ENCODE peak calls at places on chromosome 20, in nine cellular contexts. S is endothelial cell of umbilical vein, M is sigmoid colon, O is HCT116, G is K562, K is GM23338, A is transverse colon, X is prostate gland, Q is stomach. H is an unnamed sample. For H3K4me1, the result is how much of the 10 kb centered on the place peaks cover.

GRCh38 chr20:5402903-5403531 is 86.3 kb upstream of the PROKR2 start:
- DNase-seq in S (peak), M (no peak), O (no peak), G (peak), K (peak), A (peak), X (no peak), Q (no peak), H (no peak)

GRCh38 chr20:1805816-1806215 is 89.4 kb upstream of the SIRPA start:
- DNase-seq in S (no peak), M (no peak), O (no peak), G (no peak), K (no peak), A (no peak), X (no peak), Q (no peak), H (no peak)

GRCh38 chr20:36861875-36862801 is 13.8 kb upstream of the TLDC2 start:
- DNase-seq in S (peak), M (peak), O (peak), G (peak), K (peak), A (peak), X (peak), Q (peak), H (peak)

GRCh38 chr20:32681175-32682084 is 7.7 kb upstream of the C20orf203 start:
- DNase-seq in S (peak), M (no peak), O (no peak), G (peak), K (peak), A (no peak), X (peak), Q (no peak), H (no peak)

GRCh38 chr20:52410182-52410647 is 218.6 kb upstream of the ZFP64 start:
- DNase-seq in S (no peak), M (no peak), O (no peak), G (peak), K (no peak), A (no peak), X (no peak), Q (no peak), H (peak)

GRCh38 chr20:1810572-1810925 is 84.7 kb upstream of the SIRPA start:
- DNase-seq in S (peak), M (no peak), O (no peak), G (no peak), K (no peak), A (no peak), X (no peak), Q (no peak), H (no peak)

GRCh38 chr20:4951299-4951698 is 50.0 kb downstream of the SLC23A2 start:
- DNase-seq in S (peak), M (peak), O (peak), G (no peak), K (no peak), A (no peak), X (no peak), Q (no peak), H (no peak)

GRCh38 chr20:56391596-56392281 is at the start of gene AURKA:
- DNase-seq in S (no peak), M (no peak), O (no peak), G (no peak), K (peak), A (no peak), X (no peak), Q (no peak), H (no peak)

GRCh38 chr20:6575912-6576391 is 191.5 kb upstream of the BMP2 start:
- DNase-seq in S (peak), M (no peak), O (no peak), G (no peak), K (no peak), A (no peak), X (no peak), Q (no peak), H (no peak)

GRCh38 chr20:47989957-47990356 is 204.7 kb upstream of the SULF2 start:
- DNase-seq in S (no peak), M (no peak), O (no peak), G (no peak), K (no peak), A (peak), X (peak), Q (no peak), H (no peak)

GRCh38 chr20:36181934-36182603 is 27.5 kb downstream of the EPB41L1 start:
- DNase-seq in S (peak), M (no peak), O (no peak), G (peak), K (no peak), A (no peak), X (no peak), Q (no peak), H (no peak)

GRCh38 chr20:45840700-45841198 is 7.2 kb downstream of the SNX21 start:
- DNase-seq in S (no peak), M (no peak), O (no peak), G (no peak), K (no peak), A (no peak), X (no peak), Q (no peak), H (no peak)

GRCh38 chr20:33004141-33004751 is at the start of gene SUN5:
- DNase-seq in S (no peak), M (no peak), O (no peak), G (no peak), K (no peak), A (no peak), X (no peak), Q (no peak), H (no peak)

GRCh38 chr20:56835829-56836228 is 206.7 kb downstream of the TFAP2C start:
- DNase-seq in S (no peak), M (no peak), O (no peak), G (no peak), K (no peak), A (no peak), X (no peak), Q (no peak), H (no peak)

GRCh38 chr20:9280654-9281053 is 211.8 kb downstream of the PLCB4 start:
- DNase-seq in S (peak), M (no peak), O (no peak), G (no peak), K (no peak), A (no peak), X (no peak), Q (no peak), H (no peak)

GRCh38 chr20:35700625-35701148 is 1.5 kb downstream of the ROMO1 start:
- DNase-seq in S (no peak), M (peak), O (no peak), G (no peak), K (peak), A (no peak), X (no peak), Q (peak), H (peak)

GRCh38 chr20:41145317-41145716 is 8.0 kb downstream of the PLCG1 start:
- DNase-seq in S (no peak), M (no peak), O (no peak), G (no peak), K (no peak), A (no peak), X (no peak), Q (no peak), H (no peak)

GRCh38 chr20:5481872-5482271 is 165.1 kb upstream of the PROKR2 start:
- DNase-seq in S (no peak), M (no peak), O (no peak), G (no peak), K (no peak), A (no peak), X (no peak), Q (no peak), H (peak)

GRCh38 chr20:60786686-60787217 is 465.3 kb upstream of the CDH4 start:
- DNase-seq in S (no peak), M (no peak), O (no peak), G (no peak), K (no peak), A (no peak), X (no peak), Q (no peak), H (no peak)

GRCh38 chr20:46592580-46593362 is 42.3 kb upstream of the OCSTAMP start:
- DNase-seq in S (no peak), M (no peak), O (peak), G (no peak), K (peak), A (no peak), X (no peak), Q (no peak), H (no peak)

GRCh38 chr20:24650091-24650490 is 180.7 kb downstream of the SYNDIG1 start:
- DNase-seq in S (no peak), M (peak), O (no peak), G (no peak), K (no peak), A (no peak), X (peak), Q (no peak), H (no peak)
- TF ChIP-seq POLR2AphosphoS5 in S (no peak), M (no peak), O (no peak), G (no peak), K (no peak), A (no peak), X (peak), Q (no peak), H (no peak)

GRCh38 chr20:3775457-3775856 is 5.8 kb downstream of the SPEF1 start:
- DNase-seq in S (no peak), M (no peak), O (no peak), G (no peak), K (no peak), A (no peak), X (no peak), Q (no peak), H (no peak)

GRCh38 chr20:3777381-3777725 is 3.9 kb downstream of the SPEF1 start:
- DNase-seq in S (no peak), M (no peak), O (no peak), G (no peak), K (peak), A (no peak), X (no peak), Q (no peak), H (no peak)

GRCh38 chr20:3778976-3779375 is 2.3 kb downstream of the SPEF1 start:
- DNase-seq in S (no peak), M (no peak), O (no peak), G (no peak), K (peak), A (no peak), X (no peak), Q (no peak), H (no peak)

GRCh38 chr20:3781153-3781910 is at the start of gene SPEF1:
- DNase-seq in S (peak), M (peak), O (peak), G (peak), K (peak), A (peak), X (peak), Q (peak), H (peak)

DNA sequence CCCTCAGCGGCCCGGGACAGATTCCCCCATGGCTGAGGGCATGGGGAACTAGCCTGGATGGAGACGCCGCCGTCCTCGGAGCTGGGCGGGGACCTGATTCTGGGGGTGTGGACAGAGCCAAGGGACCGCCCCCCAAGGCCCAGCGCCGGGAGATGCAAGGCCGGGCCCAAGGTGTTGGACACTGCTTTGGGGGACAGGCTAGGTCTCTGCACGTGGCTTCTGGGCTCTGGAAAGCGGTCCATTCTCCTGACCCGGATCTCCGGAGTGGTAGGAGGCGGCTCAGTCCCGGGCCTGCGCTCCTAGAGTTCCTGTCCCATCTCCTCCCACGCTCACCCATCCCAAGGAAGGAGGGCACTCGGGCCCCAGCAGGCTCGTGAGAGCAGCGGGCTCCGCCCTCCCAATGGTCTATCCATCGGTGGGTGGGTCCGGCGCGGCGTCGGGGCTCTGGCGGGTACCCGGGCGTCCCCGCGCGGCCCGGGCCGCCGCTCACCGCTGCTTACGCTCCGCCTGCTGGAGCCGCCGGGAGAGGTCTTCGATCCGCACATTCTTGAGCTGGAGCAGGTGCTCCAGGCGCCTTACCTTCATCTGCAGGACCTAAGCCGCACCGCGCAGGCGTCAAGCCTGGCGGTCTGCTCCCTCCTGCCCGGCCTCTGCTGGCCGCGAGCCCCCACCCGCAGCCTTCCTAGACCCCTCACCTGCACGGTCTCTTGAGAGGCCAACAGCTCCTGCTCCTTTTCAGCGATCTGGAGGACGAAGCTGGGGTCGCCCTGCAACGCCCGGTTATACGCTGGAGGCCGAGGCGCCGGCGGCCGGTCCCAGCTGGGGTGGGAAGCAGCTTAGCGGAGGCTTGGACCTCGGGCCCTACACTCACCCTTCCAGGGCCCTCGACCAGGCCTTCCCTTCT is 3.3 kb downstream of the SPEF1 start:
- DNase-seq in S (peak), M (peak), O (no peak), G (no peak), K (peak), A (peak), X (no peak), Q (peak), H (no peak)
- H3K27ac ChIP-seq in S (no peak), M (peak), O (no peak), G (no peak), K (no peak), A (no peak), X (no peak), Q (no peak), H (no peak)

GRCh38 chr20:64010711-64011237 is 25.2 kb upstream of the C20orf204 start:
- DNase-seq in S (no peak), M (no peak), O (no peak), G (no peak), K (no peak), A (no peak), X (no peak), Q (no peak), H (no peak)
- H3K4me1 ChIP-seq in S (under half), M (under half), O (under half), G (under half), K (under half), A (under half), X (under half), Q (under half), H (under half)

GRCh38 chr20:25052255-25053206 is 5.4 kb downstream of the ACSS1 start:
- DNase-seq in S (no peak), M (peak), O (no peak), G (no peak), K (no peak), A (peak), X (no peak), Q (peak), H (peak)
- TF ChIP-seq POLR2AphosphoS5 in S (no peak), M (no peak), O (no peak), G (no peak), K (no peak), A (no peak), X (no peak), Q (peak), H (no peak)